ENCODE peak calls at places on chromosomes 5 and 9, in eight cellular contexts. C is effector memory CD4-positive, alpha-beta T cell; R is Karpas-422; S is right atrium auricular region; V is lower lobe of right lung; O is mucosa of descending colon; I is GM23338; X is SJCRH30. K is an unnamed sample.
A peak's percentile ranks its signal among the peaks of the same experiment; 100 is the strongest.

GRCh38 chr5:55636711-55637110 is 75.4 kb downstream of the SLC38A9 start:
- DNase-seq in C (no peak), R (no peak), S (no peak), V (no peak), O (no peak), I (peak; percentile 47), X (peak; percentile 61), K (no peak)

GRCh38 chr9:82532504-82532903 is 530.4 kb downstream of the RASEF start:
- DNase-seq in C (no peak), R (no peak), S (no peak), V (no peak), O (no peak), I (no peak), X (peak; percentile 33), K (no peak)

GRCh38 chr9:113228130-113228665 is 6.9 kb downstream of the SLC31A1 start:
- DNase-seq in C (no peak), R (peak; percentile 2), S (no peak), V (no peak), O (no peak), I (no peak), X (no peak), K (no peak)

GRCh38 chr5:120614512-120614911 is 150.4 kb downstream of the PRR16 start:
- DNase-seq in C (no peak), R (no peak), S (no peak), V (no peak), O (no peak), I (no peak), X (no peak), K (no peak)

GRCh38 chr5:158451203-158451982 is 592.4 kb upstream of the CLINT1 start:
- DNase-seq in C (no peak), R (peak; percentile 38), S (peak; percentile 90), V (no peak), O (no peak), I (no peak), X (peak; percentile 77), K (no peak)

GRCh38 chr9:92598382-92598781 is 62.6 kb upstream of the ECM2 start:
- DNase-seq in C (no peak), R (no peak), S (no peak), V (no peak), O (no peak), I (no peak), X (no peak), K (no peak)

GRCh38 chr9:133571491-133571890 is 37.0 kb downstream of the ADAMTSL2 start:
- DNase-seq in C (no peak), R (no peak), S (no peak), V (no peak), O (no peak), I (no peak), X (no peak), K (no peak)

GRCh38 chr5:14172149-14172795 is 29.1 kb downstream of the TRIO start:
- DNase-seq in C (no peak), R (no peak), S (no peak), V (no peak), O (no peak), I (no peak), X (no peak), K (no peak)

GRCh38 chr9:93065321-93065720 is 6.8 kb downstream of the SUSD3 start:
- DNase-seq in C (no peak), R (no peak), S (no peak), V (no peak), O (peak; percentile 51), I (no peak), X (no peak), K (no peak)

GRCh38 chr5:89498699-89499098 is 615.7 kb upstream of the MEF2C start:
- DNase-seq in C (no peak), R (no peak), S (no peak), V (no peak), O (no peak), I (no peak), X (no peak), K (no peak)

GRCh38 chr5:153511632-153512031 is 21.2 kb downstream of the GRIA1 start:
- DNase-seq in C (no peak), R (no peak), S (no peak), V (no peak), O (no peak), I (no peak), X (no peak), K (no peak)

GRCh38 chr9:99031319-99031718 is 73.6 kb upstream of the TGFBR1 start:
- DNase-seq in C (no peak), R (no peak), S (no peak), V (no peak), O (no peak), I (no peak), X (no peak), K (no peak)

GRCh38 chr9:21579743-21580142 is 97.6 kb upstream of the IFNE start:
- DNase-seq in C (no peak), R (no peak), S (no peak), V (no peak), O (no peak), I (no peak), X (no peak), K (no peak)

GRCh38 chr5:9056046-9056445 is 489.8 kb downstream of the SEMA5A start:
- DNase-seq in C (no peak), R (no peak), S (no peak), V (no peak), O (no peak), I (no peak), X (no peak), K (no peak)

GRCh38 chr9:136199391-136200288 is 5.3 kb downstream of the LHX3 start:
- DNase-seq in C (no peak), R (no peak), S (no peak), V (no peak), O (no peak), I (peak; percentile 51), X (no peak), K (no peak)

GRCh38 chr9:112017878-112018277 is 121.3 kb downstream of the UGCG start:
- DNase-seq in C (no peak), R (no peak), S (no peak), V (no peak), O (no peak), I (no peak), X (no peak), K (no peak)

GRCh38 chr9:113205449-113206247 is 15.4 kb downstream of the FKBP15 start:
- DNase-seq in C (no peak), R (peak; percentile 12), S (no peak), V (no peak), O (no peak), I (no peak), X (no peak), K (no peak)

GRCh38 chr5:150469718-150470470 is 20.4 kb upstream of the RPS14 start:
- DNase-seq in C (no peak), R (no peak), S (no peak), V (no peak), O (no peak), I (no peak), X (peak; percentile 65), K (no peak)

GRCh38 chr9:90137824-90138223 is 504.8 kb downstream of the DIRAS2 start:
- DNase-seq in C (no peak), R (no peak), S (no peak), V (no peak), O (no peak), I (no peak), X (peak; percentile 52), K (no peak)

GRCh38 chr9:93899609-93900435 is 55.3 kb downstream of the BARX1 start:
- DNase-seq in C (no peak), R (no peak), S (no peak), V (no peak), O (peak; percentile 32), I (no peak), X (no peak), K (no peak)

GRCh38 chr9:129860653-129861446 is 25.6 kb downstream of the USP20 start:
- DNase-seq in C (no peak), R (no peak), S (no peak), V (no peak), O (no peak), I (no peak), X (no peak), K (no peak)

GRCh38 chr9:101463397-101463796 is 27.8 kb upstream of the ALDOB start:
- DNase-seq in C (no peak), R (no peak), S (no peak), V (no peak), O (no peak), I (no peak), X (no peak), K (no peak)

GRCh38 chr5:74954919-74955318 is 88.7 kb upstream of the FAM169A start:
- DNase-seq in C (no peak), R (no peak), S (no peak), V (no peak), O (no peak), I (no peak), X (no peak), K (peak; percentile 52)

GRCh38 chr5:7881091-7881490 is 12.1 kb downstream of the MTRR start:
- DNase-seq in C (no peak), R (no peak), S (no peak), V (no peak), O (no peak), I (no peak), X (no peak), K (no peak)
- H3K36me3 ChIP-seq in C (peaks cover 72% of the 10 kb centered on the region), R (peaks cover 80% of the 10 kb centered on the region), S (peaks cover 88% of the 10 kb centered on the region), V (peaks cover 100% of the 10 kb centered on the region), O (peaks cover 3% of the 10 kb centered on the region), I (peaks cover 63% of the 10 kb centered on the region), X (peaks cover 13% of the 10 kb centered on the region), K (peaks cover 6% of the 10 kb centered on the region)

DNA sequence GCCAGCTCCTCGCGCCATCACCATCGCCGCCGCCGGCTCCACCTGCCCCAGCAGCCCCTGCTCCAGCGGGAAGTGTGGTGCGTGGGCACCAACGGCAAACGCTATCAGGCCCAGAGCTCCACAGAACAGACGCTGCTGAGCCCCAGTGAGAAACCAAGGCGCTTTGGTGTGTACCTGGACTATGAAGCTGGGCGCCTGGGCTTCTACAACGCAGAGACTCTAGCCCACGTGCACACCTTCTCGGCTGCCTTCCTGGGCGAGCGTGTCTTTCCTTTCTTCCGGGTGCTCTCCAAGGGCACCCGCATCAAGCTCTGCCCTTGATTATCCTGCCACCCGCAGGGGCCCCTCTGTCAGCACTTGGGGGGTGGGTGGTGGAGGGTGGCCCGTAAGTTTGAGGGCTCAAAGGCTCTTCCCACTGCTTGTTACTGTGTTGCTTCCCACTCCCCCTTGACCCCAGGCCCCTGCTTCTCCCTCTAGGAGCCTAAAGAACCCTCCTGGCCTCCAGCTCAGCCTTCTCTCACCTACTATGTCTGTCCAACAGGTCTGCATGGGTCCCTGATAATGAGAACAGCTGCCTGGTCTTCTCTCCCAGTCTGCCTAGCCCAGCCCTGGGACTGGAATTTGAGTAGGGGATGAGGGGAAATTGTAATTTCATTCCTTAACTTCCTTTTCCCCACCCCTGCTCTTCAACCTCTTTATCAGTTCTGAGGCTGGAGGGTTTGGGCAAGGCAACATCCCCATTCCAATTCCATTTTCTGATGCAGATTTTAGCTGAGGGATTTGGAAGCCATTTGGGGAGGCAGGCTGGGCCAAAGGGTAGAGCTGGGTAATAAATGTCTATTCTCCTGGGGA is 9.0 kb downstream of the RACK1 start:
- DNase-seq in C (no peak), R (peak; percentile 66), S (no peak), V (no peak), O (no peak), I (peak; percentile 31), X (peak; percentile 39), K (no peak)
- H3K36me3 ChIP-seq in C (peaks cover 78% of the 10 kb centered on the region), R (peaks cover 37% of the 10 kb centered on the region), S (peaks cover 89% of the 10 kb centered on the region), V (peaks cover 93% of the 10 kb centered on the region), O (peaks cover 15% of the 10 kb centered on the region), I (peaks cover 40% of the 10 kb centered on the region), X (peaks cover 52% of the 10 kb centered on the region), K (peaks cover 18% of the 10 kb centered on the region)

GRCh38 chr5:892390-893136 is at the start of the genes BRD9 and TRIP13:
- DNase-seq in C (peak; percentile 67), R (peak; percentile 93), S (peak; percentile 73), V (peak; percentile 88), O (peak; percentile 91), I (peak; percentile 87), X (peak; percentile 73), K (peak; percentile 89)
- H3K36me3 ChIP-seq in C (peaks cover 18% of the 10 kb centered on the region), R (peaks cover 51% of the 10 kb centered on the region), S (peaks cover 29% of the 10 kb centered on the region), V (peaks cover 39% of the 10 kb centered on the region), O (no peaks in the 10 kb centered on the region), I (peaks cover 56% of the 10 kb centered on the region), X (peaks cover 16% of the 10 kb centered on the region), K (peaks cover 12% of the 10 kb centered on the region)

GRCh38 chr9:121305269-121305994 is 37.5 kb downstream of the GSN start:
- DNase-seq in C (no peak), R (no peak), S (peak; percentile 85), V (no peak), O (no peak), I (no peak), X (no peak), K (no peak)
- H3K36me3 ChIP-seq in C (no peaks in the 10 kb centered on the region), R (no peaks in the 10 kb centered on the region), S (peaks cover 85% of the 10 kb centered on the region), V (peaks cover 86% of the 10 kb centered on the region), O (peaks cover 3% of the 10 kb centered on the region), I (no peaks in the 10 kb centered on the region), X (no peaks in the 10 kb centered on the region), K (peaks cover 3% of the 10 kb centered on the region)

K was measured in Caco-2.